ENCODE peak calls at places on chromosomes 7 and 10, in six cellular contexts. T, Z, N, X, C and V are unnamed samples.

GRCh38 chr7:29319719-29320521 is 125.3 kb downstream of the CHN2 start:
- DNase-seq in T (no peak), Z (no peak), N (no peak), X (no peak), C (no peak), V (no peak)

GRCh38 chr7:47885309-47886000 is 62.8 kb downstream of the PKD1L1 start:
- DNase-seq in T (no peak), Z (no peak), N (no peak), X (no peak), C (no peak), V (no peak)

GRCh38 chr7:124566576-124566975 is 199.0 kb downstream of the GPR37 start:
- DNase-seq in T (no peak), Z (no peak), N (peak; percentile 29), X (no peak), C (no peak), V (peak; percentile 80)

GRCh38 chr7:50220280-50220679 is 84.2 kb upstream of the IKZF1 start:
- DNase-seq in T (no peak), Z (no peak), N (no peak), X (no peak), C (no peak), V (no peak)

GRCh38 chr10:86300931-86301330 is 65.7 kb downstream of the GRID1 start:
- DNase-seq in T (no peak), Z (no peak), N (no peak), X (no peak), C (no peak), V (no peak)

GRCh38 chr7:34612671-34613070 is 45.3 kb upstream of the NPSR1 start:
- DNase-seq in T (no peak), Z (no peak), N (peak; percentile 58), X (peak; percentile 69), C (no peak), V (peak; percentile 1)

GRCh38 chr10:8039323-8039922 is 15.1 kb upstream of the GATA3 start:
- DNase-seq in T (no peak), Z (no peak), N (no peak), X (no peak), C (no peak), V (no peak)

GRCh38 chr7:117505238-117505637 is 25.4 kb downstream of the CFTR start:
- DNase-seq in T (no peak), Z (no peak), N (no peak), X (no peak), C (no peak), V (no peak)

GRCh38 chr10:116848032-116848911 is 1.0 kb upstream of the ENO4 start:
- DNase-seq in T (no peak), Z (no peak), N (peak; percentile 70), X (no peak), C (no peak), V (peak; percentile 33)

GRCh38 chr10:71911296-71911954 is 52.8 kb upstream of the CHST3 start:
- DNase-seq in T (no peak), Z (no peak), N (no peak), X (no peak), C (no peak), V (peak; percentile 39)

GRCh38 chr10:49177391-49178355 is 10.5 kb downstream of the TMEM273 start:
- DNase-seq in T (peak; percentile 27), Z (no peak), N (peak; percentile 85), X (no peak), C (peak; percentile 63), V (peak; percentile 81)

GRCh38 chr10:107914450-107915276 is 750.2 kb upstream of the SORCS1 start:
- DNase-seq in T (no peak), Z (no peak), N (no peak), X (peak; percentile 69), C (no peak), V (no peak)

GRCh38 chr10:74922921-74923320 is 96.5 kb downstream of the KAT6B start:
- DNase-seq in T (no peak), Z (no peak), N (peak; percentile 46), X (no peak), C (no peak), V (peak; percentile 83)

GRCh38 chr10:125083576-125083920 is 76.8 kb downstream of the CTBP2 start:
- DNase-seq in T (no peak), Z (no peak), N (peak; percentile 77), X (no peak), C (no peak), V (no peak)

GRCh38 chr7:103134866-103135554 is 13.9 kb downstream of the NAPEPLD start:
- DNase-seq in T (no peak), Z (no peak), N (no peak), X (no peak), C (no peak), V (no peak)

GRCh38 chr7:65902306-65902705 is 29.4 kb downstream of the VKORC1L1 start:
- DNase-seq in T (no peak), Z (no peak), N (no peak), X (no peak), C (no peak), V (no peak)

GRCh38 chr10:4767033-4767814 is 58.8 kb upstream of the AKR1E2 start:
- DNase-seq in T (peak; percentile 38), Z (no peak), N (peak; percentile 27), X (peak; percentile 52), C (no peak), V (peak; percentile 63)

GRCh38 chr7:144670251-144670650 is 165.6 kb downstream of the TPK1 start:
- DNase-seq in T (peak; percentile 4), Z (no peak), N (no peak), X (no peak), C (no peak), V (peak; percentile 46)

GRCh38 chr10:44935201-44935960 is 24.2 kb upstream of the RASSF4 start:
- DNase-seq in T (no peak), Z (no peak), N (peak; percentile 96), X (no peak), C (peak; percentile 78), V (peak; percentile 52)
- TF ChIP-seq CTCF in T (no peak), Z (no peak), N (no peak), X (no peak), C (no peak), V (no peak)

GRCh38 chr7:131556055-131556911 is at the start of gene PODXL:
- DNase-seq in T (no peak), Z (no peak), N (peak; percentile 21), X (peak; percentile 88), C (peak; percentile 84), V (no peak)

GRCh38 chr7:131555565-131556054 is 818 bp downstream of the PODXL start:
- DNase-seq in T (no peak), Z (no peak), N (no peak), X (no peak), C (no peak), V (no peak)

GRCh38 chr7:131556912-131557457 is 557 bp upstream of the PODXL start:
- DNase-seq in T (no peak), Z (no peak), N (no peak), X (no peak), C (no peak), V (no peak)

GRCh38 chr7:131553906-131554305 is 2.5 kb downstream of the PODXL start:
- DNase-seq in T (no peak), Z (no peak), N (no peak), X (no peak), C (no peak), V (no peak)

GRCh38 chr7:131554880-131555516 is 1.4 kb downstream of the PODXL start:
- DNase-seq in T (no peak), Z (no peak), N (no peak), X (no peak), C (no peak), V (no peak)
- H3K4me3 ChIP-seq in T (peak overlapping the region; percentile 61), Z (peak overlapping the region; percentile 62), N (peak overlapping the region; percentile 63), X (peak overlapping the region; percentile 82), C (peak overlapping the region; percentile 80), V (no peak overlapping the region)

GRCh38 chr7:156005202-156005821 is 193.0 kb upstream of the SHH start:
- DNase-seq in T (no peak), Z (no peak), N (no peak), X (no peak), C (no peak), V (no peak)

GRCh38 chr7:156002362-156003001 is 190.2 kb upstream of the SHH start:
- DNase-seq in T (no peak), Z (no peak), N (no peak), X (no peak), C (no peak), V (no peak)

GRCh38 chr7:156001496-156002260 is 189.4 kb upstream of the SHH start:
- DNase-seq in T (no peak), Z (no peak), N (no peak), X (no peak), C (no peak), V (no peak)

GRCh38 chr7:156004265-156005201 is 192.3 kb upstream of the SHH start:
- DNase-seq in T (no peak), Z (no peak), N (no peak), X (no peak), C (no peak), V (no peak)

DNA sequence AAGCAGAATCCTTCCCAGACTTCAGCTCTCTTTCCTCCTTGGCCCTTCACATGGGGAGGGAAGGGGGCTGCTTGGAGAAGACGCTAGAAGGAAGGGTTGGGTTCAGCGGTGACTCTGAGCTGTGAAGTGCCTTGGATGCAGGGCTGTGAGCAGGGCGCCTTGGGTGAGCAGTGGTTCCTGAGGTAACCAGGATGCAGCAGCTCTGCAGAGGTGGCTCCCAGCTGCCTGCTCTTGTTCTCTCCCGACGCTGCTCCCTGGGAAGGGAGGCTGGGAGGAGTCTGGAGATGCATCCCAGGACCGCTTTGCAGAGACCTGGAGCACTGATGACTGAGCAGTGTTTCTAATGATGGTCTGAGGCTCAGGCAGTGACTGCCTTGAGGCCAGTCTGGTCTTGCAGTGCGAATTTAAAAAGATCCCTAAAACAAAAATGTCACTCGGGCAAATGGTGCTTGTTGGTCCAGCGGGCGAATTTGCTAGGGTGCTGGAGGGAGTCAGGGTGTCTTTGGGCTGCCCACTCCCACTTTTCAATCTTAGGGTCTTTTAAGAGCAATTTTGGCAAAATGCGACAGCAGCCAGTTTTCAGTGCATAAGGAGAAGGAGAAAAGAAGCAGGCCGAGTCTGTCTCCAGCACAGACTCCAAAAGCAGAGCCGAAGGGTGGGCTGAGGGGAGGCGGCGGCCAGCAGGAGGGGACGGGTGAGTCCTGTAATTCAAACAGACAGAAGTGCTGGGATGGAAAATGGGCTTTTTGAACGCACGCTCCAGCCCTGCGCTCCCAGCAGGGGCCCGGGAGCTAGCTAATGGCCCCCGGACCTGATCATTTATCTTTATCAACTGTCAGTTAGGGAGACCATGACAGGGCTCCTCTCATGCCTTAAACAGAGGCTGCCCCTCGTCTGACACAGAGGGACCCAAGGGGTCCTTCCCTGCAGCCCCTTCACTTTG is 191.2 kb upstream of the SHH start:
- DNase-seq in T (no peak), Z (no peak), N (no peak), X (no peak), C (no peak), V (no peak)
- H3K27me3 ChIP-seq in T (no peaks in the 10 kb centered on the region), Z (no peaks in the 10 kb centered on the region), N (no peaks in the 10 kb centered on the region), X (no peaks in the 10 kb centered on the region), C (peaks cover 46% of the 10 kb centered on the region), V (no peaks in the 10 kb centered on the region)

GRCh38 chr7:99384523-99384922 is 10.0 kb downstream of the ARPC1B start:
- DNase-seq in T (no peak), Z (no peak), N (no peak), X (no peak), C (no peak), V (no peak)

GRCh38 chr7:99387912-99388311 is 13.4 kb downstream of the ARPC1B start:
- DNase-seq in T (no peak), Z (no peak), N (no peak), X (no peak), C (no peak), V (no peak)

GRCh38 chr7:99385564-99385963 is 11.0 kb downstream of the ARPC1B start:
- DNase-seq in T (no peak), Z (no peak), N (no peak), X (no peak), C (no peak), V (no peak)

GRCh38 chr7:99383791-99384370 is 9.4 kb downstream of the ARPC1B start:
- DNase-seq in T (no peak), Z (no peak), N (no peak), X (no peak), C (no peak), V (no peak)

GRCh38 chr7:99386584-99387238 is 12.2 kb downstream of the ARPC1B start:
- DNase-seq in T (no peak), Z (no peak), N (no peak), X (no peak), C (no peak), V (no peak)
- TF ChIP-seq CTCF in T (peak; percentile 46), Z (peak; percentile 20), N (peak; percentile 15), X (peak; percentile 22), C (peak; percentile 32), V (peak; percentile 24)